ENCODE peak calls at places on chromosomes 13 and 19, in nine cellular contexts. Y, I, Q, C, B, G, D, U and F are unnamed samples.
A peak's percentile ranks its signal among the peaks of the same experiment; 100 is the strongest.

GRCh38 chr19:30479231-30479630 is 107.0 kb downstream of the ZNF536 start:
- DNase-seq in I (no peak), Q (no peak), D (peak; percentile 20), G (no peak), U (no peak), Y (no peak), C (no peak), B (no peak), F (no peak)

GRCh38 chr19:45146251-45146650 is 14.5 kb downstream of the NKPD1 start:
- DNase-seq in C (no peak), B (no peak), I (no peak), D (no peak), G (no peak), U (no peak), Q (no peak), Y (no peak), F (no peak)

GRCh38 chr19:6971366-6971765 is 49.9 kb downstream of the MBD3L2B start:
- DNase-seq in C (no peak), G (no peak), Q (no peak), D (no peak), Y (no peak), U (no peak), B (no peak), I (no peak), F (no peak)

GRCh38 chr13:96749825-96750224 is 244.5 kb downstream of the OXGR1 start:
- DNase-seq in C (no peak), D (no peak), G (no peak), I (no peak), Y (no peak), U (no peak), B (no peak), Q (no peak), F (no peak)

GRCh38 chr19:21130097-21130775 is 11.6 kb upstream of the ZNF431 start:
- DNase-seq in Y (no peak), D (no peak), B (no peak), U (no peak), G (no peak), Q (peak; percentile 70), I (no peak), C (no peak), F (no peak)

GRCh38 chr13:30033681-30034447 is 183.4 kb upstream of the UBL3 start:
- DNase-seq in U (no peak), C (peak; percentile 29), Y (no peak), G (peak; percentile 95), B (peak; percentile 90), Q (peak; percentile 50), D (no peak), I (no peak), F (no peak)

GRCh38 chr19:18946918-18947317 is 5.9 kb upstream of the HOMER3 start:
- DNase-seq in U (no peak), C (no peak), G (no peak), I (no peak), B (no peak), Y (no peak), D (no peak), Q (no peak), F (no peak)

GRCh38 chr19:919157-920050 is 2.3 kb downstream of the KISS1R start:
- DNase-seq in I (no peak), G (no peak), D (no peak), B (no peak), C (no peak), Y (peak; percentile 55), Q (no peak), U (peak; percentile 39), F (no peak)

GRCh38 chr19:16197188-16197621 is 506 bp upstream of the AP1M1 start:
- DNase-seq in B (no peak), Y (no peak), D (no peak), U (no peak), Q (peak; percentile 92), C (no peak), G (peak; percentile 94), I (peak; percentile 30), F (no peak)

GRCh38 chr13:18952225-18953016 is 229.2 kb downstream of the TUBA3C start:
- DNase-seq in C (no peak), U (no peak), I (no peak), B (no peak), Y (no peak), D (no peak), G (no peak), Q (no peak), F (no peak)

GRCh38 chr13:79735228-79735627 is 254.3 kb downstream of the NDFIP2 start:
- DNase-seq in Y (no peak), G (peak; percentile 61), C (no peak), B (no peak), D (no peak), I (no peak), Q (no peak), U (no peak), F (no peak)

GRCh38 chr19:30898353-30899103 is 450.7 kb downstream of the TSHZ3 start:
- DNase-seq in D (no peak), C (no peak), Y (no peak), B (no peak), Q (no peak), U (no peak), G (no peak), I (no peak), F (no peak)

GRCh38 chr13:76812206-76812882 is 73.9 kb downstream of the KCTD12 start:
- DNase-seq in U (no peak), C (no peak), B (peak; percentile 90), I (peak; percentile 60), D (peak; percentile 35), G (peak; percentile 91), Y (no peak), Q (no peak), F (no peak)

GRCh38 chr19:55362990-55363716 is at the start of gene GARIN5B:
- DNase-seq in Q (no peak), Y (no peak), G (no peak), I (no peak), C (no peak), U (no peak), B (no peak), D (no peak), F (no peak)

GRCh38 chr13:81540777-81541176 is 1199.9 kb upstream of the SPRY2 start:
- DNase-seq in C (peak; percentile 16), Q (no peak), D (no peak), U (no peak), Y (no peak), I (no peak), G (no peak), B (no peak), F (no peak)

GRCh38 chr13:85665286-85665685 is 133.9 kb downstream of the SLITRK6 start:
- DNase-seq in B (no peak), D (no peak), Y (no peak), C (peak; percentile 25), G (no peak), Q (no peak), I (no peak), U (no peak), F (no peak)

GRCh38 chr13:33228645-33229445 is 56.7 kb downstream of the STARD13 start:
- DNase-seq in Q (no peak), Y (no peak), U (no peak), G (peak; percentile 74), D (no peak), I (no peak), C (peak; percentile 27), B (no peak), F (no peak)

GRCh38 chr13:44026194-44026593 is 146.5 kb downstream of the LACC1 start:
- DNase-seq in D (no peak), Q (no peak), B (no peak), U (no peak), G (no peak), Y (no peak), I (no peak), C (no peak), F (no peak)
- TF ChIP-seq CTCF in D (no peak), Q (no peak), B (no peak), U (no peak), G (no peak), Y (no peak), I (no peak), C (no peak), F (no peak)

DNA sequence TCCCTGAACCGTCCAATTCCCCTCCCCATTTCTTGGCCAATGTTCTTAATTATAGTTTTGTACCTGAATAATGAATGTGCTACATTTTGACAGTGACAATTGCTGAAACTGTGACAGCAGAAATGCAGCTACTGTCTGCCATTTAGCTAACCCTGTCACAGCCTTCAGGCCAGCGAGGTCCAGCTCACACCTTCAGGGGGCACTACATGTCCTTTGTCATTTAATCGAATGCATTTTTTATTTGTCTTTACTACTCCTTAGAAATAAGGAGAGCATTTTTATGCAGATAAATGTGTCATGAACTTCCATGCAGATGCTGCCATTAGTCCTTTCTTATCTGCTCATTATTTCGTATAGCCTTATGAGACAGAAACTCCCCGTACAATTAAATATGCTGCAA is 159.9 kb downstream of the MZT1 start:
- DNase-seq in U (no peak), B (no peak), G (no peak), Q (no peak), Y (no peak), C (no peak), D (no peak), I (no peak), F (no peak)
- TF ChIP-seq CTCF in U (no peak), B (no peak), G (no peak), Q (no peak), Y (no peak), C (no peak), D (no peak), I (no peak), F (no peak)

DNA sequence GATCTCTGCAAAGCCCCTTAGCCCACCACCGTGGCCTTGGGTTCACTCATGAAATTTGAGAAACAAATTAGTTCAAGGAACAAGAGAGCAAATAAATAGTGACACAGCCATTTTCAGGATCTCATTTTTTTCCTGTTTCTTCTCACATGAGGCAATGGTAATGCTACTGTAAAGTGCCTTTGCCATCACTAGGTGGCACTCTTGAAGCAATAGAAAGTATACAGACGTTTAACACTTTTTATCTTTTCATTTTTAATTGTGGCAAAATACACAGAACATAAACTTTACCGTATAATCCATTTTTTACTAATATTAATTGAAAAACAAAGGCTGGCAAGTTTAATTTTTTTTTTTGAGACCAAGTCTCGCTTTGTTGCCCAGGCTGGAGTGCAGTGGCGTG is 76.9 kb upstream of the ZNF835 start:
- DNase-seq in U (no peak), D (no peak), Y (no peak), C (peak; percentile 16), G (no peak), I (peak; percentile 34), Q (peak; percentile 51), B (no peak), F (no peak)
- TF ChIP-seq CTCF in U (no peak), D (peak; percentile 67), Y (no peak), C (no peak), G (no peak), I (peak; percentile 12), Q (peak; percentile 67), B (peak; percentile 10), F (peak; percentile 22)

DNA sequence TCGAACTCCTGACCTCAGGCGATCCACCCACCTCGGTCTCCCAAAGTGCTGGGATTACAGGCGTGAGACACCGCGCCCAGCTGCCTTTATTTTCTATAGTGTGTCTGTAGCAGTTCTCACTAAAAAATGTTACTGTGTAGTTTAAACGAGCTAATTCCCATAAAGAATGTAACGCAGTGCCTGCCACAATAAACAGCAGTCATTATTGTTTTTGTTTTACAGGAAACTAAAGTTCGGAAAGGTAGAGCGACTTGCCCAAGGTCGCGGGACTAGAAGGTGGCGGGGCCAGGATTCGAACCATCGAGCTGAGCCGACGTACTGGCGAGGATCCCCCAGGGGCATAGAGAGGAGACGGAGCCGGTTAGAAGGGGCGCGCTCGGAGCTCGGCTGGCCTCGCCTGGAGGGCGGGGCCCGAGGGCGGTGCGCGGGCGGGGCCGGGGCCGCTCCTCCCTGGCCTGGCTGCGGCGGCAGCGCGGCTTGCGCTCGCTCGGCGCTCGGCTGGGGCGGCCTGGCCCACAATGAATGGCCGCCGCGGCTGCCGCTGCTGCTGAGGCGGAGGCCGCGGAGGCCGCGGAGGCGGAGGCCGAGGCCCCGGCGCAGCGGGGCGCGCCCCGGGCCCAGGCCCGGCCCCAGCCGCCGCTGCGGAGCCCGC is at the start of gene NACC1:
- DNase-seq in I (peak; percentile 71), B (peak; percentile 47), D (peak; percentile 91), G (peak; percentile 85), Q (peak; percentile 72), Y (peak; percentile 87), U (peak; percentile 89), C (peak; percentile 87), F (peak; percentile 75)
- TF ChIP-seq CTCF in I (no peak), B (no peak), D (no peak), G (no peak), Q (no peak), Y (no peak), U (no peak), C (no peak), F (no peak)